ENCODE peak calls at places on chromosomes 3 and 15, in eight cellular contexts. One of them, this sample, is unnamed.

GRCh38 chr3:14467723-14468620 is 65.6 kb downstream of the SLC6A6 start:
- DNase-seq in H9: peak
- DNase-seq in neuronal stem cell: peak
- DNase-seq in pons: peak
- DNase-seq in astrocyte of the cerebellum: no peak
- DNase-seq in AG08395: peak
- DNase-seq in GM12865: peak
- DNase-seq in fibroblast of the aortic adventitia: peak
- DNase-seq in this sample: peak

GRCh38 chr15:65044724-65045481 is at the start of gene SLC51B:
- DNase-seq in astrocyte of the cerebellum: no peak
- DNase-seq in fibroblast of the aortic adventitia: no peak
- DNase-seq in GM12865: no peak
- DNase-seq in AG08395: no peak
- DNase-seq in neuronal stem cell: no peak
- DNase-seq in H9: no peak
- DNase-seq in pons: no peak
- DNase-seq in this sample: peak

GRCh38 chr3:96449341-96449740 is 365.1 kb upstream of the EPHA6 start:
- DNase-seq in pons: no peak
- DNase-seq in H9: no peak
- DNase-seq in fibroblast of the aortic adventitia: no peak
- DNase-seq in neuronal stem cell: no peak
- DNase-seq in GM12865: no peak
- DNase-seq in AG08395: no peak
- DNase-seq in astrocyte of the cerebellum: no peak
- DNase-seq in this sample: no peak

GRCh38 chr3:127409421-127410136 is 121.7 kb upstream of the PRR20G start:
- DNase-seq in astrocyte of the cerebellum: no peak
- DNase-seq in H9: no peak
- DNase-seq in neuronal stem cell: no peak
- DNase-seq in GM12865: no peak
- DNase-seq in AG08395: no peak
- DNase-seq in pons: no peak
- DNase-seq in fibroblast of the aortic adventitia: no peak
- DNase-seq in this sample: no peak

GRCh38 chr15:42732095-42732827 is 4.7 kb downstream of the CDAN1 start:
- DNase-seq in neuronal stem cell: no peak
- DNase-seq in GM12865: no peak
- DNase-seq in fibroblast of the aortic adventitia: no peak
- DNase-seq in pons: no peak
- DNase-seq in astrocyte of the cerebellum: no peak
- DNase-seq in H9: no peak
- DNase-seq in AG08395: no peak
- DNase-seq in this sample: no peak

GRCh38 chr15:27017168-27017809 is 46.3 kb downstream of the GABRG3 start:
- DNase-seq in AG08395: peak
- DNase-seq in GM12865: peak
- DNase-seq in H9: peak
- DNase-seq in fibroblast of the aortic adventitia: peak
- DNase-seq in neuronal stem cell: peak
- DNase-seq in astrocyte of the cerebellum: peak
- DNase-seq in pons: peak
- DNase-seq in this sample: peak

GRCh38 chr3:12423918-12424634 is 60.2 kb upstream of the TSEN2 start:
- DNase-seq in AG08395: peak
- DNase-seq in pons: no peak
- DNase-seq in H9: no peak
- DNase-seq in fibroblast of the aortic adventitia: peak
- DNase-seq in neuronal stem cell: no peak
- DNase-seq in astrocyte of the cerebellum: no peak
- DNase-seq in GM12865: no peak
- DNase-seq in this sample: peak

GRCh38 chr15:72033711-72034110 is 84.2 kb downstream of the MYO9A start:
- DNase-seq in pons: no peak
- DNase-seq in H9: no peak
- DNase-seq in astrocyte of the cerebellum: no peak
- DNase-seq in AG08395: peak
- DNase-seq in GM12865: no peak
- DNase-seq in neuronal stem cell: no peak
- DNase-seq in fibroblast of the aortic adventitia: peak
- DNase-seq in this sample: peak

GRCh38 chr3:46913644-46914043 is 36.1 kb downstream of the PTH1R start:
- DNase-seq in pons: no peak
- DNase-seq in GM12865: no peak
- DNase-seq in fibroblast of the aortic adventitia: peak
- DNase-seq in AG08395: no peak
- DNase-seq in astrocyte of the cerebellum: peak
- DNase-seq in neuronal stem cell: no peak
- DNase-seq in H9: no peak
- DNase-seq in this sample: peak

GRCh38 chr3:190718097-190718496 is 144.4 kb downstream of the GMNC start:
- DNase-seq in GM12865: no peak
- DNase-seq in H9: peak
- DNase-seq in astrocyte of the cerebellum: no peak
- DNase-seq in fibroblast of the aortic adventitia: no peak
- DNase-seq in AG08395: no peak
- DNase-seq in neuronal stem cell: no peak
- DNase-seq in pons: no peak
- DNase-seq in this sample: no peak

GRCh38 chr3:9970020-9970652 is 16.5 kb downstream of the EMC3 start:
- DNase-seq in pons: no peak
- DNase-seq in AG08395: peak
- DNase-seq in astrocyte of the cerebellum: peak
- DNase-seq in fibroblast of the aortic adventitia: peak
- DNase-seq in GM12865: no peak
- DNase-seq in H9: no peak
- DNase-seq in neuronal stem cell: no peak
- DNase-seq in this sample: peak

GRCh38 chr3:35045106-35045505 is 594.2 kb upstream of the ARPP21 start:
- DNase-seq in pons: no peak
- DNase-seq in neuronal stem cell: no peak
- DNase-seq in astrocyte of the cerebellum: no peak
- DNase-seq in H9: no peak
- DNase-seq in GM12865: no peak
- DNase-seq in AG08395: no peak
- DNase-seq in fibroblast of the aortic adventitia: no peak
- DNase-seq in this sample: no peak

This sample was measured in choroid plexus epithelial cell.